ENCODE peak calls at places on chromosomes 4 and X, in seven cellular contexts. W is prostate gland, P is brain microvascular endothelial cell, O is lung, F is dorsolateral prefrontal cortex, J is psoas muscle, Y is OCI-LY7. K is an unnamed sample.

GRCh38 chr4:126271266-126271665 is 956.5 kb downstream of the FAT4 start:
- DNase-seq in P (no peak), J (no peak), F (no peak), Y (no peak), O (no peak), W (no peak), K (no peak)

GRCh38 chr4:80732010-80732409 is 298.5 kb upstream of the BMP3 start:
- DNase-seq in Y (no peak), W (no peak), F (no peak), J (no peak), O (no peak), P (no peak), K (peak; percentile 62)

GRCh38 chr4:81722229-81722900 is 250.7 kb upstream of the RASGEF1B start:
- DNase-seq in J (no peak), P (no peak), Y (no peak), O (no peak), W (no peak), F (no peak), K (no peak)

GRCh38 chrX:45842916-45843315 is 642.2 kb upstream of the DIPK2B start:
- DNase-seq in P (no peak), J (no peak), W (no peak), O (no peak), Y (no peak), F (no peak), K (no peak)

GRCh38 chrX:2162695-2163094 is 338.1 kb downstream of the DHRSX start:
- DNase-seq in F (no peak), Y (no peak), O (no peak), J (no peak), W (no peak), P (no peak), K (no peak)

GRCh38 chrX:100979881-100980607 is 10.5 kb downstream of the ARL13A start:
- DNase-seq in W (no peak), O (no peak), J (no peak), F (no peak), P (no peak), Y (no peak), K (peak; percentile 15)

GRCh38 chrX:137575596-137576255 is 9.8 kb downstream of the ZIC3 start:
- DNase-seq in P (no peak), J (no peak), W (no peak), Y (no peak), O (no peak), F (no peak), K (no peak)

GRCh38 chrX:65821721-65822496 is 154.5 kb downstream of the MSN start:
- DNase-seq in W (peak; percentile 4), Y (no peak), P (no peak), F (no peak), J (peak; percentile 13), O (no peak), K (no peak)

GRCh38 chrX:68835468-68835867 is 6.6 kb downstream of the EFNB1 start:
- DNase-seq in P (no peak), J (no peak), Y (no peak), O (no peak), W (no peak), F (no peak), K (no peak)

GRCh38 chrX:132119821-132120220 is 8.0 kb downstream of the FRMD7 start:
- DNase-seq in O (no peak), Y (no peak), W (no peak), F (no peak), J (no peak), P (no peak), K (no peak)

GRCh38 chr4:32025840-32026459 is 1305.8 kb downstream of the PCDH7 start:
- DNase-seq in Y (no peak), P (peak; percentile 3), W (no peak), O (no peak), J (no peak), F (no peak), K (peak; percentile 55)

GRCh38 chr4:81116571-81116970 is 86.1 kb downstream of the BMP3 start:
- DNase-seq in F (no peak), P (no peak), J (no peak), W (no peak), Y (no peak), O (no peak), K (no peak)

GRCh38 chr4:41709844-41710481 is 38.6 kb downstream of the PHOX2B start:
- DNase-seq in F (no peak), P (peak; percentile 36), Y (no peak), O (no peak), W (no peak), J (no peak), K (peak; percentile 93)

GRCh38 chrX:10833299-10834169 is 213.1 kb upstream of the MID1 start:
- DNase-seq in P (no peak), F (no peak), O (peak; percentile 43), Y (no peak), J (no peak), W (peak; percentile 55), K (peak; percentile 17)

GRCh38 chrX:8748855-8749254 is 16.9 kb upstream of the ANOS1 start:
- DNase-seq in Y (peak; percentile 6), O (no peak), F (no peak), P (peak; percentile 22), J (no peak), W (no peak), K (peak; percentile 42)

GRCh38 chrX:31423575-31424284 is 351.9 kb upstream of the FTHL17 start:
- DNase-seq in J (no peak), P (peak; percentile 65), W (peak; percentile 14), Y (peak; percentile 32), O (no peak), F (no peak), K (peak; percentile 41)

GRCh38 chrX:149865390-149865789 is 15.6 kb upstream of the MAGEA8 start:
- DNase-seq in W (no peak), F (no peak), Y (no peak), J (no peak), O (no peak), P (no peak), K (no peak)

GRCh38 chr4:85940131-85940530 is 419.7 kb downstream of the MAPK10 start:
- DNase-seq in J (no peak), Y (no peak), O (no peak), P (no peak), F (no peak), W (no peak), K (no peak)

GRCh38 chrX:112614640-112615039 is 65.1 kb downstream of the LHFPL1 start:
- DNase-seq in Y (no peak), J (no peak), F (no peak), P (no peak), O (no peak), W (no peak), K (peak; percentile 16)

GRCh38 chr4:25949166-25949748 is 35.2 kb downstream of the SMIM20 start:
- DNase-seq in W (no peak), J (no peak), F (no peak), P (no peak), Y (no peak), O (no peak), K (no peak)

GRCh38 chr4:107148922-107149321 is 112.8 kb upstream of the DKK2 start:
- DNase-seq in P (peak; percentile 11), F (no peak), J (no peak), W (no peak), Y (no peak), O (no peak), K (peak; percentile 61)

GRCh38 chr4:144451771-144452170 is 194.2 kb upstream of the HHIP start:
- DNase-seq in J (no peak), F (no peak), O (no peak), W (no peak), P (no peak), Y (no peak), K (peak; percentile 5)

GRCh38 chrX:78934866-78935265 is 10.3 kb upstream of the P2RY10 start:
- DNase-seq in J (no peak), P (no peak), Y (no peak), O (no peak), W (no peak), F (no peak), K (no peak)

GRCh38 chr4:17323619-17324400 is 188.1 kb downstream of the QDPR start:
- DNase-seq in P (no peak), Y (no peak), O (no peak), F (no peak), J (no peak), W (no peak), K (no peak)

GRCh38 chr4:17322514-17322913 is 189.4 kb downstream of the QDPR start:
- DNase-seq in P (no peak), O (no peak), F (no peak), Y (no peak), W (no peak), J (no peak), K (peak; percentile 8)

GRCh38 chr4:17326756-17327155 is 185.1 kb downstream of the QDPR start:
- DNase-seq in P (no peak), Y (no peak), F (no peak), O (no peak), W (no peak), J (no peak), K (no peak)

GRCh38 chr4:17325098-17325497 is 186.8 kb downstream of the QDPR start:
- DNase-seq in J (no peak), O (no peak), Y (no peak), W (no peak), F (no peak), P (no peak), K (no peak)

GRCh38 chr4:17324431-17324830 is 187.5 kb downstream of the QDPR start:
- DNase-seq in Y (peak; percentile 69), W (no peak), O (no peak), F (peak; percentile 33), P (peak; percentile 42), J (peak; percentile 16), K (peak; percentile 70)
- TF ChIP-seq CTCF in Y (peak; percentile 90), W (peak; percentile 32), O (peak; percentile 44), F (peak; percentile 70), P (peak; percentile 62), J (peak; percentile 41), K (peak; percentile 60)

DNA sequence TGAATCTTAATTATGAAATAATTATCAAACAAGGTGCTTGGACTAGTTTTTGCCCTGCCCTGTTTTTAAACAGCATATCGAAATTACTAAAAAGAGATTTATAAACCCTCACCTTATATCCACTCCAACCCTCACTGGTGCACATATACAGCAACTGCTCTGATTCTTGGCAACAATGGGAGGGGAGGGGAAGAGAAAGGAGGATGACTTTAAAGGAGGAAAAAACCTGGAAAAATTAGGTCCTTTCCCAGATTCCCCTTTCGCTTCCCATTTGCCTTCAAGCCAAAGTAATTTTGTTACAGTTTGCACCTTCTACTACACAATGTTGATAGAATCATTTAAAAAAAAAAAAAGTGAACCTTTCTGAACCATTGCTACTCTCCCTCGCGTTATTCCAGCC is 745 bp upstream of the MAB21L2 start:
- DNase-seq in O (no peak), F (no peak), J (no peak), Y (no peak), P (no peak), W (no peak), K (no peak)
- H3K4me3 ChIP-seq in O (no peak overlapping the region), F (no peak overlapping the region), J (no peak overlapping the region), Y (no peak overlapping the region), P (peak overlapping the region; percentile 9), W (no peak overlapping the region), K (no peak overlapping the region)

GRCh38 chrX:97016106-97016505 is 132.4 kb downstream of the RPA4 start:
- DNase-seq in Y (no peak), P (no peak), F (no peak), O (no peak), W (no peak), J (no peak), K (no peak)
- TF ChIP-seq CTCF in Y (no peak), P (no peak), F (no peak), O (no peak), W (no peak), J (no peak), K (no peak)

DNA sequence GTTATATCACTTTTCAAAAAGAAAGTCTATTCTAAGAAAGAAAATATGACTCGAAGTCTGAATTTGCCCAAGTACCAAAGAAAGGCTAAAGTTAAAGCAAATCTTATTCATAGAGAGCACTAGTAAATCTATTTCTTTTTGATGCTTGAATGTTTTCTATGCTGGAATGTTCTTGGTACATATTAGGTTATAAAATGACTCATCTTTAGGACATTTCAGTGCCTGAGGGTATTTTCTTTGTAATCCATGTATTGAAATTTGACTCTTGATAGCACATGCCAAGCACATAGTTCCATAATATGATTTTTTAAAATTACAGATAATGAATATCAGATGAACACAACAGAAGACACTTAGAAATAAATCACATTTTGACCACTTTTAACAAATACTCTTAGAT is 232.8 kb downstream of the TRIML1 start:
- DNase-seq in W (no peak), O (no peak), P (no peak), J (no peak), F (no peak), Y (no peak), K (peak; percentile 16)
- H3K4me3 ChIP-seq in W (no peak overlapping the region), O (no peak overlapping the region), P (no peak overlapping the region), J (no peak overlapping the region), F (no peak overlapping the region), Y (no peak overlapping the region), K (no peak overlapping the region)